ENCODE peak calls at places on chromosomes 5 and 9, in seven cellular contexts. One of them, this sample, is unnamed.
A peak's percentile ranks its signal among the peaks of the same experiment; 100 is the strongest.

GRCh38 chr5:174314261-174314660 is 268.8 kb downstream of the NSG2 start:
- DNase-seq in stimulated activated CD4-positive, alpha-beta T cell treated with anti-CD3 and anti-CD28 coated beads, Interleukin-1b, Interleukin-23, amount 100 ng/mL, for 24 hours: no peak
- DNase-seq in endothelial cell: no peak
- DNase-seq in activated T-cell treated with anti-CD3 and anti-CD28 coated beads for 1 hour: no peak
- DNase-seq in cardiac muscle cell: no peak
- DNase-seq in nephron progenitor cell: no peak
- DNase-seq in anterior cingulate cortex: no peak
- DNase-seq in this sample: no peak

GRCh38 chr9:130960522-130961378 is 21.7 kb upstream of the FIBCD1 start:
- DNase-seq in endothelial cell: no peak
- DNase-seq in activated T-cell treated with anti-CD3 and anti-CD28 coated beads for 1 hour: no peak
- DNase-seq in nephron progenitor cell: no peak
- DNase-seq in stimulated activated CD4-positive, alpha-beta T cell treated with anti-CD3 and anti-CD28 coated beads, Interleukin-1b, Interleukin-23, amount 100 ng/mL, for 24 hours: no peak
- DNase-seq in cardiac muscle cell: no peak
- DNase-seq in anterior cingulate cortex: no peak
- DNase-seq in this sample: no peak

GRCh38 chr9:7790022-7790818 is 9.4 kb downstream of the DMAC1 start:
- DNase-seq in endothelial cell: no peak
- DNase-seq in cardiac muscle cell: no peak
- DNase-seq in nephron progenitor cell: no peak
- DNase-seq in stimulated activated CD4-positive, alpha-beta T cell treated with anti-CD3 and anti-CD28 coated beads, Interleukin-1b, Interleukin-23, amount 100 ng/mL, for 24 hours: no peak
- DNase-seq in anterior cingulate cortex: no peak
- DNase-seq in activated T-cell treated with anti-CD3 and anti-CD28 coated beads for 1 hour: no peak
- DNase-seq in this sample: no peak

GRCh38 chr9:70422371-70423043 is 8.1 kb upstream of the KLF9 start:
- DNase-seq in nephron progenitor cell: no peak
- DNase-seq in endothelial cell: no peak
- DNase-seq in stimulated activated CD4-positive, alpha-beta T cell treated with anti-CD3 and anti-CD28 coated beads, Interleukin-1b, Interleukin-23, amount 100 ng/mL, for 24 hours: no peak
- DNase-seq in cardiac muscle cell: no peak
- DNase-seq in anterior cingulate cortex: no peak
- DNase-seq in activated T-cell treated with anti-CD3 and anti-CD28 coated beads for 1 hour: no peak
- DNase-seq in this sample: no peak

GRCh38 chr5:138601444-138601843 is 26.2 kb upstream of the HSPA9 start:
- DNase-seq in anterior cingulate cortex: no peak
- DNase-seq in cardiac muscle cell: no peak
- DNase-seq in nephron progenitor cell: no peak
- DNase-seq in endothelial cell: no peak
- DNase-seq in stimulated activated CD4-positive, alpha-beta T cell treated with anti-CD3 and anti-CD28 coated beads, Interleukin-1b, Interleukin-23, amount 100 ng/mL, for 24 hours: no peak
- DNase-seq in activated T-cell treated with anti-CD3 and anti-CD28 coated beads for 1 hour: no peak
- DNase-seq in this sample: no peak

GRCh38 chr9:108130896-108131295 is 641.3 kb upstream of the KLF4 start:
- DNase-seq in activated T-cell treated with anti-CD3 and anti-CD28 coated beads for 1 hour: no peak
- DNase-seq in stimulated activated CD4-positive, alpha-beta T cell treated with anti-CD3 and anti-CD28 coated beads, Interleukin-1b, Interleukin-23, amount 100 ng/mL, for 24 hours: no peak
- DNase-seq in endothelial cell: no peak
- DNase-seq in anterior cingulate cortex: no peak
- DNase-seq in cardiac muscle cell: no peak
- DNase-seq in nephron progenitor cell: no peak
- DNase-seq in this sample: no peak

GRCh38 chr5:127562252-127562651 is 44.8 kb downstream of the PRRC1 start:
- DNase-seq in anterior cingulate cortex: no peak
- DNase-seq in cardiac muscle cell: peak; percentile 57
- DNase-seq in activated T-cell treated with anti-CD3 and anti-CD28 coated beads for 1 hour: no peak
- DNase-seq in nephron progenitor cell: peak; percentile 11
- DNase-seq in stimulated activated CD4-positive, alpha-beta T cell treated with anti-CD3 and anti-CD28 coated beads, Interleukin-1b, Interleukin-23, amount 100 ng/mL, for 24 hours: no peak
- DNase-seq in endothelial cell: peak; percentile 17
- DNase-seq in this sample: no peak

GRCh38 chr5:161804263-161804662 is 43.7 kb upstream of the GABRA1 start:
- DNase-seq in anterior cingulate cortex: no peak
- DNase-seq in cardiac muscle cell: no peak
- DNase-seq in endothelial cell: no peak
- DNase-seq in stimulated activated CD4-positive, alpha-beta T cell treated with anti-CD3 and anti-CD28 coated beads, Interleukin-1b, Interleukin-23, amount 100 ng/mL, for 24 hours: no peak
- DNase-seq in nephron progenitor cell: no peak
- DNase-seq in activated T-cell treated with anti-CD3 and anti-CD28 coated beads for 1 hour: no peak
- DNase-seq in this sample: no peak

GRCh38 chr9:101791938-101792337 is 53.5 kb upstream of the GRIN3A start:
- DNase-seq in stimulated activated CD4-positive, alpha-beta T cell treated with anti-CD3 and anti-CD28 coated beads, Interleukin-1b, Interleukin-23, amount 100 ng/mL, for 24 hours: no peak
- DNase-seq in activated T-cell treated with anti-CD3 and anti-CD28 coated beads for 1 hour: no peak
- DNase-seq in nephron progenitor cell: peak; percentile 71
- DNase-seq in anterior cingulate cortex: no peak
- DNase-seq in endothelial cell: peak; percentile 77
- DNase-seq in cardiac muscle cell: peak; percentile 63
- DNase-seq in this sample: peak; percentile 0

GRCh38 chr9:17843236-17843635 is 264.4 kb downstream of the SH3GL2 start:
- DNase-seq in nephron progenitor cell: no peak
- DNase-seq in endothelial cell: no peak
- DNase-seq in anterior cingulate cortex: no peak
- DNase-seq in stimulated activated CD4-positive, alpha-beta T cell treated with anti-CD3 and anti-CD28 coated beads, Interleukin-1b, Interleukin-23, amount 100 ng/mL, for 24 hours: no peak
- DNase-seq in cardiac muscle cell: no peak
- DNase-seq in activated T-cell treated with anti-CD3 and anti-CD28 coated beads for 1 hour: no peak
- DNase-seq in this sample: no peak

GRCh38 chr9:120110520-120110919 is 469.4 kb downstream of the CDK5RAP2 start:
- DNase-seq in cardiac muscle cell: no peak
- DNase-seq in nephron progenitor cell: no peak
- DNase-seq in activated T-cell treated with anti-CD3 and anti-CD28 coated beads for 1 hour: no peak
- DNase-seq in anterior cingulate cortex: peak; percentile 7
- DNase-seq in stimulated activated CD4-positive, alpha-beta T cell treated with anti-CD3 and anti-CD28 coated beads, Interleukin-1b, Interleukin-23, amount 100 ng/mL, for 24 hours: no peak
- DNase-seq in endothelial cell: no peak
- DNase-seq in this sample: no peak

GRCh38 chr5:67085616-67086015 is 111.0 kb downstream of the CD180 start:
- DNase-seq in stimulated activated CD4-positive, alpha-beta T cell treated with anti-CD3 and anti-CD28 coated beads, Interleukin-1b, Interleukin-23, amount 100 ng/mL, for 24 hours: no peak
- DNase-seq in activated T-cell treated with anti-CD3 and anti-CD28 coated beads for 1 hour: no peak
- DNase-seq in anterior cingulate cortex: no peak
- DNase-seq in nephron progenitor cell: no peak
- DNase-seq in endothelial cell: no peak
- DNase-seq in cardiac muscle cell: no peak
- DNase-seq in this sample: peak; percentile 39

GRCh38 chr5:125719681-125720676 is 703.2 kb upstream of the GRAMD2B start:
- DNase-seq in cardiac muscle cell: peak; percentile 36
- DNase-seq in endothelial cell: no peak
- DNase-seq in nephron progenitor cell: no peak
- DNase-seq in anterior cingulate cortex: peak; percentile 14
- DNase-seq in activated T-cell treated with anti-CD3 and anti-CD28 coated beads for 1 hour: no peak
- DNase-seq in stimulated activated CD4-positive, alpha-beta T cell treated with anti-CD3 and anti-CD28 coated beads, Interleukin-1b, Interleukin-23, amount 100 ng/mL, for 24 hours: no peak
- DNase-seq in this sample: peak; percentile 88

GRCh38 chr5:61162832-61163567 is 732 bp upstream of the SMIM15 start:
- DNase-seq in cardiac muscle cell: peak; percentile 51
- DNase-seq in activated T-cell treated with anti-CD3 and anti-CD28 coated beads for 1 hour: no peak
- DNase-seq in nephron progenitor cell: no peak
- DNase-seq in stimulated activated CD4-positive, alpha-beta T cell treated with anti-CD3 and anti-CD28 coated beads, Interleukin-1b, Interleukin-23, amount 100 ng/mL, for 24 hours: no peak
- DNase-seq in anterior cingulate cortex: no peak
- DNase-seq in endothelial cell: no peak
- DNase-seq in this sample: no peak

GRCh38 chr9:131237931-131238401 is 38.3 kb downstream of the FAM78A start:
- DNase-seq in endothelial cell: peak; percentile 34
- DNase-seq in cardiac muscle cell: peak; percentile 63
- DNase-seq in anterior cingulate cortex: peak; percentile 22
- DNase-seq in activated T-cell treated with anti-CD3 and anti-CD28 coated beads for 1 hour: peak; percentile 74
- DNase-seq in stimulated activated CD4-positive, alpha-beta T cell treated with anti-CD3 and anti-CD28 coated beads, Interleukin-1b, Interleukin-23, amount 100 ng/mL, for 24 hours: peak; percentile 73
- DNase-seq in nephron progenitor cell: peak; percentile 45
- DNase-seq in this sample: no peak

GRCh38 chr9:123927625-123928308 is 2.2 kb downstream of the DENND1A start:
- DNase-seq in anterior cingulate cortex: no peak
- DNase-seq in cardiac muscle cell: no peak
- DNase-seq in nephron progenitor cell: no peak
- DNase-seq in endothelial cell: no peak
- DNase-seq in stimulated activated CD4-positive, alpha-beta T cell treated with anti-CD3 and anti-CD28 coated beads, Interleukin-1b, Interleukin-23, amount 100 ng/mL, for 24 hours: no peak
- DNase-seq in activated T-cell treated with anti-CD3 and anti-CD28 coated beads for 1 hour: no peak
- DNase-seq in this sample: no peak

GRCh38 chr9:93612796-93613154 is 36.4 kb downstream of the PHF2 start:
- DNase-seq in cardiac muscle cell: no peak
- DNase-seq in endothelial cell: no peak
- DNase-seq in anterior cingulate cortex: no peak
- DNase-seq in activated T-cell treated with anti-CD3 and anti-CD28 coated beads for 1 hour: no peak
- DNase-seq in stimulated activated CD4-positive, alpha-beta T cell treated with anti-CD3 and anti-CD28 coated beads, Interleukin-1b, Interleukin-23, amount 100 ng/mL, for 24 hours: no peak
- DNase-seq in nephron progenitor cell: no peak
- DNase-seq in this sample: no peak

GRCh38 chr5:65926893-65927292 is 518 bp downstream of the ERBIN start:
- DNase-seq in nephron progenitor cell: peak; percentile 5
- DNase-seq in activated T-cell treated with anti-CD3 and anti-CD28 coated beads for 1 hour: no peak
- DNase-seq in endothelial cell: no peak
- DNase-seq in stimulated activated CD4-positive, alpha-beta T cell treated with anti-CD3 and anti-CD28 coated beads, Interleukin-1b, Interleukin-23, amount 100 ng/mL, for 24 hours: no peak
- DNase-seq in anterior cingulate cortex: no peak
- DNase-seq in cardiac muscle cell: peak; percentile 47
- DNase-seq in this sample: no peak

GRCh38 chr5:39100851-39101396 is 26.7 kb upstream of the RICTOR start:
- DNase-seq in nephron progenitor cell: no peak
- DNase-seq in anterior cingulate cortex: no peak
- DNase-seq in stimulated activated CD4-positive, alpha-beta T cell treated with anti-CD3 and anti-CD28 coated beads, Interleukin-1b, Interleukin-23, amount 100 ng/mL, for 24 hours: no peak
- DNase-seq in cardiac muscle cell: no peak
- DNase-seq in activated T-cell treated with anti-CD3 and anti-CD28 coated beads for 1 hour: no peak
- DNase-seq in endothelial cell: no peak
- DNase-seq in this sample: no peak

GRCh38 chr5:472076-472655 is 29.2 kb downstream of the EXOC3 start:
- DNase-seq in anterior cingulate cortex: no peak
- DNase-seq in endothelial cell: no peak
- DNase-seq in nephron progenitor cell: peak; percentile 27
- DNase-seq in cardiac muscle cell: peak; percentile 26
- DNase-seq in activated T-cell treated with anti-CD3 and anti-CD28 coated beads for 1 hour: no peak
- DNase-seq in stimulated activated CD4-positive, alpha-beta T cell treated with anti-CD3 and anti-CD28 coated beads, Interleukin-1b, Interleukin-23, amount 100 ng/mL, for 24 hours: no peak
- DNase-seq in this sample: no peak

GRCh38 chr5:142915840-142916424 is 145.8 kb downstream of the ARHGAP26 start:
- DNase-seq in nephron progenitor cell: peak; percentile 47
- DNase-seq in anterior cingulate cortex: no peak
- DNase-seq in endothelial cell: peak; percentile 48
- DNase-seq in activated T-cell treated with anti-CD3 and anti-CD28 coated beads for 1 hour: no peak
- DNase-seq in stimulated activated CD4-positive, alpha-beta T cell treated with anti-CD3 and anti-CD28 coated beads, Interleukin-1b, Interleukin-23, amount 100 ng/mL, for 24 hours: no peak
- DNase-seq in cardiac muscle cell: peak; percentile 55
- DNase-seq in this sample: no peak

GRCh38 chr9:25003686-25004085 is 458.0 kb upstream of the IZUMO3 start:
- DNase-seq in anterior cingulate cortex: no peak
- DNase-seq in endothelial cell: peak; percentile 21
- DNase-seq in activated T-cell treated with anti-CD3 and anti-CD28 coated beads for 1 hour: no peak
- DNase-seq in stimulated activated CD4-positive, alpha-beta T cell treated with anti-CD3 and anti-CD28 coated beads, Interleukin-1b, Interleukin-23, amount 100 ng/mL, for 24 hours: no peak
- DNase-seq in cardiac muscle cell: peak; percentile 8
- DNase-seq in nephron progenitor cell: peak; percentile 4
- DNase-seq in this sample: no peak

GRCh38 chr5:123125953-123126352 is 36.9 kb downstream of the PRDM6 start:
- DNase-seq in stimulated activated CD4-positive, alpha-beta T cell treated with anti-CD3 and anti-CD28 coated beads, Interleukin-1b, Interleukin-23, amount 100 ng/mL, for 24 hours: no peak
- DNase-seq in anterior cingulate cortex: no peak
- DNase-seq in nephron progenitor cell: no peak
- DNase-seq in endothelial cell: no peak
- DNase-seq in activated T-cell treated with anti-CD3 and anti-CD28 coated beads for 1 hour: no peak
- DNase-seq in cardiac muscle cell: no peak
- DNase-seq in this sample: no peak

GRCh38 chr5:93621340-93621872 is 38.4 kb downstream of the NR2F1 start:
- DNase-seq in stimulated activated CD4-positive, alpha-beta T cell treated with anti-CD3 and anti-CD28 coated beads, Interleukin-1b, Interleukin-23, amount 100 ng/mL, for 24 hours: no peak
- DNase-seq in nephron progenitor cell: peak; percentile 81
- DNase-seq in cardiac muscle cell: no peak
- DNase-seq in endothelial cell: peak; percentile 73
- DNase-seq in anterior cingulate cortex: peak; percentile 72
- DNase-seq in activated T-cell treated with anti-CD3 and anti-CD28 coated beads for 1 hour: no peak
- DNase-seq in this sample: peak; percentile 49

GRCh38 chr9:114592356-114592755 is 4.8 kb downstream of the ATP6V1G1 start:
- DNase-seq in cardiac muscle cell: no peak
- DNase-seq in anterior cingulate cortex: no peak
- DNase-seq in activated T-cell treated with anti-CD3 and anti-CD28 coated beads for 1 hour: peak; percentile 34
- DNase-seq in nephron progenitor cell: no peak
- DNase-seq in endothelial cell: peak; percentile 33
- DNase-seq in stimulated activated CD4-positive, alpha-beta T cell treated with anti-CD3 and anti-CD28 coated beads, Interleukin-1b, Interleukin-23, amount 100 ng/mL, for 24 hours: no peak
- DNase-seq in this sample: no peak

GRCh38 chr9:75133396-75133795 is 45.1 kb downstream of the OSTF1 start:
- DNase-seq in anterior cingulate cortex: no peak
- DNase-seq in nephron progenitor cell: no peak
- DNase-seq in stimulated activated CD4-positive, alpha-beta T cell treated with anti-CD3 and anti-CD28 coated beads, Interleukin-1b, Interleukin-23, amount 100 ng/mL, for 24 hours: no peak
- DNase-seq in activated T-cell treated with anti-CD3 and anti-CD28 coated beads for 1 hour: no peak
- DNase-seq in endothelial cell: no peak
- DNase-seq in cardiac muscle cell: no peak
- DNase-seq in this sample: no peak

GRCh38 chr9:129100383-129101169 is 10.0 kb downstream of the CRAT start:
- DNase-seq in endothelial cell: no peak
- DNase-seq in anterior cingulate cortex: no peak
- DNase-seq in stimulated activated CD4-positive, alpha-beta T cell treated with anti-CD3 and anti-CD28 coated beads, Interleukin-1b, Interleukin-23, amount 100 ng/mL, for 24 hours: no peak
- DNase-seq in cardiac muscle cell: no peak
- DNase-seq in nephron progenitor cell: no peak
- DNase-seq in activated T-cell treated with anti-CD3 and anti-CD28 coated beads for 1 hour: no peak
- DNase-seq in this sample: no peak

GRCh38 chr9:133354766-133355165 is 1.5 kb downstream of the SURF1 start:
- DNase-seq in cardiac muscle cell: no peak
- DNase-seq in activated T-cell treated with anti-CD3 and anti-CD28 coated beads for 1 hour: no peak
- DNase-seq in anterior cingulate cortex: no peak
- DNase-seq in stimulated activated CD4-positive, alpha-beta T cell treated with anti-CD3 and anti-CD28 coated beads, Interleukin-1b, Interleukin-23, amount 100 ng/mL, for 24 hours: no peak
- DNase-seq in nephron progenitor cell: no peak
- DNase-seq in endothelial cell: no peak
- DNase-seq in this sample: no peak

This sample was measured in NCI-H187.